ENCODE peak calls at places on chromosomes 5 and 9, in nine cellular contexts. One of them, this sample, is unnamed.

GRCh38 chr5:181186902-181187499 is 18.0 kb downstream of the TRIM7 start:
- DNase-seq in PC-3: peak
- DNase-seq in suprapubic skin: no peak
- DNase-seq in amniotic stem cell: no peak
- DNase-seq in activated T-cell treated with anti-CD3 and anti-CD28 coated beads for 4 hours: no peak
- DNase-seq in GM12864: no peak
- DNase-seq in activated CD4-positive, CD25-positive, alpha-beta regulatory T cell treated with anti-CD3 and anti-CD28 coated beads, Interleukin-2, amount 50 U/mL, for 72 hours: no peak
- DNase-seq in EH: no peak
- DNase-seq in activated CD8-positive, alpha-beta memory T cell treated with anti-CD3 and anti-CD28 coated beads, Interleukin-2, amount 50 U/mL, for 48 hours: no peak
- DNase-seq in this sample: no peak

GRCh38 chr9:35923927-35924763 is 14.9 kb downstream of the SPAAR start:
- DNase-seq in activated T-cell treated with anti-CD3 and anti-CD28 coated beads for 4 hours: no peak
- DNase-seq in amniotic stem cell: peak
- DNase-seq in activated CD8-positive, alpha-beta memory T cell treated with anti-CD3 and anti-CD28 coated beads, Interleukin-2, amount 50 U/mL, for 48 hours: no peak
- DNase-seq in EH: peak
- DNase-seq in activated CD4-positive, CD25-positive, alpha-beta regulatory T cell treated with anti-CD3 and anti-CD28 coated beads, Interleukin-2, amount 50 U/mL, for 72 hours: no peak
- DNase-seq in suprapubic skin: no peak
- DNase-seq in GM12864: no peak
- DNase-seq in PC-3: peak
- DNase-seq in this sample: no peak

GRCh38 chr5:111776903-111777302 is 19.9 kb upstream of the NREP start:
- DNase-seq in activated CD4-positive, CD25-positive, alpha-beta regulatory T cell treated with anti-CD3 and anti-CD28 coated beads, Interleukin-2, amount 50 U/mL, for 72 hours: no peak
- DNase-seq in PC-3: no peak
- DNase-seq in suprapubic skin: no peak
- DNase-seq in amniotic stem cell: no peak
- DNase-seq in GM12864: no peak
- DNase-seq in EH: no peak
- DNase-seq in activated T-cell treated with anti-CD3 and anti-CD28 coated beads for 4 hours: no peak
- DNase-seq in activated CD8-positive, alpha-beta memory T cell treated with anti-CD3 and anti-CD28 coated beads, Interleukin-2, amount 50 U/mL, for 48 hours: no peak
- DNase-seq in this sample: no peak

GRCh38 chr9:130078547-130078946 is 24.8 kb downstream of the GPR107 start:
- DNase-seq in GM12864: no peak
- DNase-seq in PC-3: no peak
- DNase-seq in activated T-cell treated with anti-CD3 and anti-CD28 coated beads for 4 hours: no peak
- DNase-seq in activated CD4-positive, CD25-positive, alpha-beta regulatory T cell treated with anti-CD3 and anti-CD28 coated beads, Interleukin-2, amount 50 U/mL, for 72 hours: no peak
- DNase-seq in suprapubic skin: no peak
- DNase-seq in EH: no peak
- DNase-seq in activated CD8-positive, alpha-beta memory T cell treated with anti-CD3 and anti-CD28 coated beads, Interleukin-2, amount 50 U/mL, for 48 hours: no peak
- DNase-seq in amniotic stem cell: no peak
- DNase-seq in this sample: no peak

GRCh38 chr9:134138292-134138691 is 2.4 kb downstream of the WDR5 start:
- DNase-seq in activated CD4-positive, CD25-positive, alpha-beta regulatory T cell treated with anti-CD3 and anti-CD28 coated beads, Interleukin-2, amount 50 U/mL, for 72 hours: no peak
- DNase-seq in amniotic stem cell: no peak
- DNase-seq in suprapubic skin: no peak
- DNase-seq in PC-3: no peak
- DNase-seq in activated T-cell treated with anti-CD3 and anti-CD28 coated beads for 4 hours: no peak
- DNase-seq in EH: no peak
- DNase-seq in activated CD8-positive, alpha-beta memory T cell treated with anti-CD3 and anti-CD28 coated beads, Interleukin-2, amount 50 U/mL, for 48 hours: no peak
- DNase-seq in GM12864: no peak
- DNase-seq in this sample: no peak

GRCh38 chr9:13941686-13942085 is 372.3 kb downstream of the NFIB start:
- DNase-seq in PC-3: peak
- DNase-seq in activated CD4-positive, CD25-positive, alpha-beta regulatory T cell treated with anti-CD3 and anti-CD28 coated beads, Interleukin-2, amount 50 U/mL, for 72 hours: no peak
- DNase-seq in amniotic stem cell: no peak
- DNase-seq in activated CD8-positive, alpha-beta memory T cell treated with anti-CD3 and anti-CD28 coated beads, Interleukin-2, amount 50 U/mL, for 48 hours: no peak
- DNase-seq in EH: peak
- DNase-seq in GM12864: no peak
- DNase-seq in activated T-cell treated with anti-CD3 and anti-CD28 coated beads for 4 hours: no peak
- DNase-seq in suprapubic skin: no peak
- DNase-seq in this sample: no peak

GRCh38 chr5:143498821-143499220 is 95.3 kb upstream of the NR3C1 start:
- DNase-seq in GM12864: no peak
- DNase-seq in activated CD8-positive, alpha-beta memory T cell treated with anti-CD3 and anti-CD28 coated beads, Interleukin-2, amount 50 U/mL, for 48 hours: no peak
- DNase-seq in suprapubic skin: no peak
- DNase-seq in activated T-cell treated with anti-CD3 and anti-CD28 coated beads for 4 hours: no peak
- DNase-seq in amniotic stem cell: no peak
- DNase-seq in EH: no peak
- DNase-seq in activated CD4-positive, CD25-positive, alpha-beta regulatory T cell treated with anti-CD3 and anti-CD28 coated beads, Interleukin-2, amount 50 U/mL, for 72 hours: no peak
- DNase-seq in PC-3: no peak
- DNase-seq in this sample: no peak

GRCh38 chr5:124524552-124525232 is 221.7 kb downstream of the ZNF608 start:
- DNase-seq in activated CD4-positive, CD25-positive, alpha-beta regulatory T cell treated with anti-CD3 and anti-CD28 coated beads, Interleukin-2, amount 50 U/mL, for 72 hours: no peak
- DNase-seq in activated T-cell treated with anti-CD3 and anti-CD28 coated beads for 4 hours: no peak
- DNase-seq in activated CD8-positive, alpha-beta memory T cell treated with anti-CD3 and anti-CD28 coated beads, Interleukin-2, amount 50 U/mL, for 48 hours: no peak
- DNase-seq in EH: no peak
- DNase-seq in amniotic stem cell: no peak
- DNase-seq in GM12864: peak
- DNase-seq in suprapubic skin: no peak
- DNase-seq in PC-3: no peak
- DNase-seq in this sample: no peak

GRCh38 chr5:175741556-175741955 is 83.7 kb downstream of the HRH2 start:
- DNase-seq in EH: no peak
- DNase-seq in activated CD4-positive, CD25-positive, alpha-beta regulatory T cell treated with anti-CD3 and anti-CD28 coated beads, Interleukin-2, amount 50 U/mL, for 72 hours: no peak
- DNase-seq in amniotic stem cell: no peak
- DNase-seq in activated T-cell treated with anti-CD3 and anti-CD28 coated beads for 4 hours: no peak
- DNase-seq in PC-3: no peak
- DNase-seq in activated CD8-positive, alpha-beta memory T cell treated with anti-CD3 and anti-CD28 coated beads, Interleukin-2, amount 50 U/mL, for 48 hours: peak
- DNase-seq in GM12864: no peak
- DNase-seq in suprapubic skin: no peak
- DNase-seq in this sample: peak

GRCh38 chr5:33794550-33795300 is 97.1 kb downstream of the ADAMTS12 start:
- DNase-seq in activated CD4-positive, CD25-positive, alpha-beta regulatory T cell treated with anti-CD3 and anti-CD28 coated beads, Interleukin-2, amount 50 U/mL, for 72 hours: no peak
- DNase-seq in activated CD8-positive, alpha-beta memory T cell treated with anti-CD3 and anti-CD28 coated beads, Interleukin-2, amount 50 U/mL, for 48 hours: no peak
- DNase-seq in EH: peak
- DNase-seq in suprapubic skin: no peak
- DNase-seq in activated T-cell treated with anti-CD3 and anti-CD28 coated beads for 4 hours: no peak
- DNase-seq in amniotic stem cell: no peak
- DNase-seq in GM12864: no peak
- DNase-seq in PC-3: peak
- DNase-seq in this sample: no peak

GRCh38 chr5:136511046-136511445 is 145.7 kb upstream of the TRPC7 start:
- DNase-seq in suprapubic skin: no peak
- DNase-seq in activated CD8-positive, alpha-beta memory T cell treated with anti-CD3 and anti-CD28 coated beads, Interleukin-2, amount 50 U/mL, for 48 hours: no peak
- DNase-seq in EH: no peak
- DNase-seq in amniotic stem cell: no peak
- DNase-seq in activated T-cell treated with anti-CD3 and anti-CD28 coated beads for 4 hours: no peak
- DNase-seq in activated CD4-positive, CD25-positive, alpha-beta regulatory T cell treated with anti-CD3 and anti-CD28 coated beads, Interleukin-2, amount 50 U/mL, for 72 hours: no peak
- DNase-seq in PC-3: no peak
- DNase-seq in GM12864: no peak
- DNase-seq in this sample: no peak

GRCh38 chr5:76690704-76691469 is 25.0 kb upstream of the F2R start:
- DNase-seq in PC-3: peak
- DNase-seq in activated T-cell treated with anti-CD3 and anti-CD28 coated beads for 4 hours: no peak
- DNase-seq in activated CD4-positive, CD25-positive, alpha-beta regulatory T cell treated with anti-CD3 and anti-CD28 coated beads, Interleukin-2, amount 50 U/mL, for 72 hours: no peak
- DNase-seq in EH: peak
- DNase-seq in GM12864: no peak
- DNase-seq in suprapubic skin: no peak
- DNase-seq in activated CD8-positive, alpha-beta memory T cell treated with anti-CD3 and anti-CD28 coated beads, Interleukin-2, amount 50 U/mL, for 48 hours: no peak
- DNase-seq in amniotic stem cell: no peak
- DNase-seq in this sample: no peak

GRCh38 chr9:12094051-12094450 is 599.1 kb upstream of the TYRP1 start:
- DNase-seq in GM12864: no peak
- DNase-seq in activated CD4-positive, CD25-positive, alpha-beta regulatory T cell treated with anti-CD3 and anti-CD28 coated beads, Interleukin-2, amount 50 U/mL, for 72 hours: no peak
- DNase-seq in EH: no peak
- DNase-seq in amniotic stem cell: no peak
- DNase-seq in activated CD8-positive, alpha-beta memory T cell treated with anti-CD3 and anti-CD28 coated beads, Interleukin-2, amount 50 U/mL, for 48 hours: no peak
- DNase-seq in PC-3: peak
- DNase-seq in activated T-cell treated with anti-CD3 and anti-CD28 coated beads for 4 hours: no peak
- DNase-seq in suprapubic skin: no peak
- DNase-seq in this sample: no peak

GRCh38 chr9:123099548-123099947 is 66.1 kb downstream of the GPR21 start:
- DNase-seq in PC-3: no peak
- DNase-seq in activated CD8-positive, alpha-beta memory T cell treated with anti-CD3 and anti-CD28 coated beads, Interleukin-2, amount 50 U/mL, for 48 hours: no peak
- DNase-seq in EH: no peak
- DNase-seq in activated T-cell treated with anti-CD3 and anti-CD28 coated beads for 4 hours: no peak
- DNase-seq in amniotic stem cell: no peak
- DNase-seq in activated CD4-positive, CD25-positive, alpha-beta regulatory T cell treated with anti-CD3 and anti-CD28 coated beads, Interleukin-2, amount 50 U/mL, for 72 hours: no peak
- DNase-seq in GM12864: no peak
- DNase-seq in suprapubic skin: no peak
- DNase-seq in this sample: no peak

GRCh38 chr9:69746859-69747560 is 12.8 kb downstream of the PTAR1 start:
- DNase-seq in activated T-cell treated with anti-CD3 and anti-CD28 coated beads for 4 hours: no peak
- DNase-seq in GM12864: no peak
- DNase-seq in amniotic stem cell: no peak
- DNase-seq in suprapubic skin: no peak
- DNase-seq in EH: no peak
- DNase-seq in PC-3: no peak
- DNase-seq in activated CD4-positive, CD25-positive, alpha-beta regulatory T cell treated with anti-CD3 and anti-CD28 coated beads, Interleukin-2, amount 50 U/mL, for 72 hours: no peak
- DNase-seq in activated CD8-positive, alpha-beta memory T cell treated with anti-CD3 and anti-CD28 coated beads, Interleukin-2, amount 50 U/mL, for 48 hours: no peak
- DNase-seq in this sample: no peak

GRCh38 chr9:94623253-94623652 is 16.1 kb downstream of the FBP1 start:
- DNase-seq in GM12864: no peak
- DNase-seq in activated CD8-positive, alpha-beta memory T cell treated with anti-CD3 and anti-CD28 coated beads, Interleukin-2, amount 50 U/mL, for 48 hours: peak
- DNase-seq in activated T-cell treated with anti-CD3 and anti-CD28 coated beads for 4 hours: no peak
- DNase-seq in suprapubic skin: no peak
- DNase-seq in PC-3: no peak
- DNase-seq in EH: peak
- DNase-seq in activated CD4-positive, CD25-positive, alpha-beta regulatory T cell treated with anti-CD3 and anti-CD28 coated beads, Interleukin-2, amount 50 U/mL, for 72 hours: peak
- DNase-seq in amniotic stem cell: no peak
- DNase-seq in this sample: no peak

GRCh38 chr5:107670028-107670926 is 460 bp downstream of the EFNA5 start:
- DNase-seq in activated CD4-positive, CD25-positive, alpha-beta regulatory T cell treated with anti-CD3 and anti-CD28 coated beads, Interleukin-2, amount 50 U/mL, for 72 hours: no peak
- DNase-seq in PC-3: peak
- DNase-seq in GM12864: no peak
- DNase-seq in activated CD8-positive, alpha-beta memory T cell treated with anti-CD3 and anti-CD28 coated beads, Interleukin-2, amount 50 U/mL, for 48 hours: peak
- DNase-seq in suprapubic skin: peak
- DNase-seq in amniotic stem cell: peak
- DNase-seq in activated T-cell treated with anti-CD3 and anti-CD28 coated beads for 4 hours: no peak
- DNase-seq in EH: peak
- DNase-seq in this sample: peak

GRCh38 chr9:32580631-32581300 is 7.8 kb upstream of the NDUFB6 start:
- DNase-seq in activated CD4-positive, CD25-positive, alpha-beta regulatory T cell treated with anti-CD3 and anti-CD28 coated beads, Interleukin-2, amount 50 U/mL, for 72 hours: no peak
- DNase-seq in PC-3: no peak
- DNase-seq in amniotic stem cell: no peak
- DNase-seq in activated CD8-positive, alpha-beta memory T cell treated with anti-CD3 and anti-CD28 coated beads, Interleukin-2, amount 50 U/mL, for 48 hours: no peak
- DNase-seq in activated T-cell treated with anti-CD3 and anti-CD28 coated beads for 4 hours: no peak
- DNase-seq in EH: no peak
- DNase-seq in GM12864: no peak
- DNase-seq in suprapubic skin: no peak
- DNase-seq in this sample: no peak

GRCh38 chr9:107138261-107138992 is 144.7 kb upstream of the RAD23B start:
- DNase-seq in suprapubic skin: no peak
- DNase-seq in EH: peak
- DNase-seq in GM12864: no peak
- DNase-seq in activated CD4-positive, CD25-positive, alpha-beta regulatory T cell treated with anti-CD3 and anti-CD28 coated beads, Interleukin-2, amount 50 U/mL, for 72 hours: no peak
- DNase-seq in amniotic stem cell: no peak
- DNase-seq in PC-3: no peak
- DNase-seq in activated CD8-positive, alpha-beta memory T cell treated with anti-CD3 and anti-CD28 coated beads, Interleukin-2, amount 50 U/mL, for 48 hours: no peak
- DNase-seq in activated T-cell treated with anti-CD3 and anti-CD28 coated beads for 4 hours: no peak
- DNase-seq in this sample: no peak

GRCh38 chr9:101462558-101462957 is 27.0 kb upstream of the ALDOB start:
- DNase-seq in GM12864: no peak
- DNase-seq in suprapubic skin: no peak
- DNase-seq in PC-3: no peak
- DNase-seq in EH: peak
- DNase-seq in amniotic stem cell: peak
- DNase-seq in activated CD8-positive, alpha-beta memory T cell treated with anti-CD3 and anti-CD28 coated beads, Interleukin-2, amount 50 U/mL, for 48 hours: no peak
- DNase-seq in activated CD4-positive, CD25-positive, alpha-beta regulatory T cell treated with anti-CD3 and anti-CD28 coated beads, Interleukin-2, amount 50 U/mL, for 72 hours: no peak
- DNase-seq in activated T-cell treated with anti-CD3 and anti-CD28 coated beads for 4 hours: no peak
- DNase-seq in this sample: no peak

GRCh38 chr5:132221781-132222648 is 5.6 kb downstream of the P4HA2 start:
- DNase-seq in EH: peak
- DNase-seq in activated CD8-positive, alpha-beta memory T cell treated with anti-CD3 and anti-CD28 coated beads, Interleukin-2, amount 50 U/mL, for 48 hours: no peak
- DNase-seq in activated CD4-positive, CD25-positive, alpha-beta regulatory T cell treated with anti-CD3 and anti-CD28 coated beads, Interleukin-2, amount 50 U/mL, for 72 hours: no peak
- DNase-seq in suprapubic skin: no peak
- DNase-seq in GM12864: no peak
- DNase-seq in activated T-cell treated with anti-CD3 and anti-CD28 coated beads for 4 hours: no peak
- DNase-seq in amniotic stem cell: no peak
- DNase-seq in PC-3: no peak
- DNase-seq in this sample: no peak

GRCh38 chr5:1252681-1253080 is 27.5 kb downstream of the SLC6A18 start:
- DNase-seq in PC-3: no peak
- DNase-seq in amniotic stem cell: no peak
- DNase-seq in activated CD8-positive, alpha-beta memory T cell treated with anti-CD3 and anti-CD28 coated beads, Interleukin-2, amount 50 U/mL, for 48 hours: no peak
- DNase-seq in activated CD4-positive, CD25-positive, alpha-beta regulatory T cell treated with anti-CD3 and anti-CD28 coated beads, Interleukin-2, amount 50 U/mL, for 72 hours: no peak
- DNase-seq in EH: no peak
- DNase-seq in suprapubic skin: no peak
- DNase-seq in activated T-cell treated with anti-CD3 and anti-CD28 coated beads for 4 hours: no peak
- DNase-seq in GM12864: no peak
- DNase-seq in this sample: no peak

GRCh38 chr9:83665576-83666200 is 42.1 kb downstream of the UBQLN1 start:
- DNase-seq in activated CD8-positive, alpha-beta memory T cell treated with anti-CD3 and anti-CD28 coated beads, Interleukin-2, amount 50 U/mL, for 48 hours: no peak
- DNase-seq in activated CD4-positive, CD25-positive, alpha-beta regulatory T cell treated with anti-CD3 and anti-CD28 coated beads, Interleukin-2, amount 50 U/mL, for 72 hours: no peak
- DNase-seq in PC-3: no peak
- DNase-seq in amniotic stem cell: no peak
- DNase-seq in GM12864: no peak
- DNase-seq in activated T-cell treated with anti-CD3 and anti-CD28 coated beads for 4 hours: no peak
- DNase-seq in suprapubic skin: no peak
- DNase-seq in EH: no peak
- DNase-seq in this sample: no peak

GRCh38 chr5:113345261-113345940 is 89.4 kb downstream of the TSSK1B start:
- DNase-seq in PC-3: peak
- DNase-seq in suprapubic skin: no peak
- DNase-seq in amniotic stem cell: no peak
- DNase-seq in EH: no peak
- DNase-seq in activated CD8-positive, alpha-beta memory T cell treated with anti-CD3 and anti-CD28 coated beads, Interleukin-2, amount 50 U/mL, for 48 hours: no peak
- DNase-seq in GM12864: no peak
- DNase-seq in activated CD4-positive, CD25-positive, alpha-beta regulatory T cell treated with anti-CD3 and anti-CD28 coated beads, Interleukin-2, amount 50 U/mL, for 72 hours: no peak
- DNase-seq in activated T-cell treated with anti-CD3 and anti-CD28 coated beads for 4 hours: no peak
- DNase-seq in this sample: no peak

GRCh38 chr9:88773627-88774244 is 217.5 kb upstream of the S1PR3 start:
- DNase-seq in PC-3: no peak
- DNase-seq in GM12864: no peak
- DNase-seq in EH: peak
- DNase-seq in suprapubic skin: no peak
- DNase-seq in activated CD4-positive, CD25-positive, alpha-beta regulatory T cell treated with anti-CD3 and anti-CD28 coated beads, Interleukin-2, amount 50 U/mL, for 72 hours: no peak
- DNase-seq in amniotic stem cell: no peak
- DNase-seq in activated T-cell treated with anti-CD3 and anti-CD28 coated beads for 4 hours: no peak
- DNase-seq in activated CD8-positive, alpha-beta memory T cell treated with anti-CD3 and anti-CD28 coated beads, Interleukin-2, amount 50 U/mL, for 48 hours: no peak
- DNase-seq in this sample: no peak

GRCh38 chr9:89864257-89864656 is 259.4 kb downstream of the GADD45G start:
- DNase-seq in activated CD8-positive, alpha-beta memory T cell treated with anti-CD3 and anti-CD28 coated beads, Interleukin-2, amount 50 U/mL, for 48 hours: no peak
- DNase-seq in EH: no peak
- DNase-seq in suprapubic skin: no peak
- DNase-seq in PC-3: no peak
- DNase-seq in amniotic stem cell: no peak
- DNase-seq in activated CD4-positive, CD25-positive, alpha-beta regulatory T cell treated with anti-CD3 and anti-CD28 coated beads, Interleukin-2, amount 50 U/mL, for 72 hours: no peak
- DNase-seq in GM12864: no peak
- DNase-seq in activated T-cell treated with anti-CD3 and anti-CD28 coated beads for 4 hours: no peak
- DNase-seq in this sample: no peak

GRCh38 chr5:139390639-139391569 is 1.2 kb upstream of the MZB1 start:
- DNase-seq in activated T-cell treated with anti-CD3 and anti-CD28 coated beads for 4 hours: no peak
- DNase-seq in PC-3: peak
- DNase-seq in activated CD4-positive, CD25-positive, alpha-beta regulatory T cell treated with anti-CD3 and anti-CD28 coated beads, Interleukin-2, amount 50 U/mL, for 72 hours: no peak
- DNase-seq in activated CD8-positive, alpha-beta memory T cell treated with anti-CD3 and anti-CD28 coated beads, Interleukin-2, amount 50 U/mL, for 48 hours: no peak
- DNase-seq in GM12864: no peak
- DNase-seq in EH: no peak
- DNase-seq in suprapubic skin: peak
- DNase-seq in amniotic stem cell: no peak
- DNase-seq in this sample: no peak

GRCh38 chr5:68273717-68274409 is 58.3 kb downstream of the PIK3R1 start:
- DNase-seq in activated CD8-positive, alpha-beta memory T cell treated with anti-CD3 and anti-CD28 coated beads, Interleukin-2, amount 50 U/mL, for 48 hours: no peak
- DNase-seq in EH: no peak
- DNase-seq in PC-3: no peak
- DNase-seq in GM12864: no peak
- DNase-seq in activated T-cell treated with anti-CD3 and anti-CD28 coated beads for 4 hours: no peak
- DNase-seq in amniotic stem cell: no peak
- DNase-seq in suprapubic skin: no peak
- DNase-seq in activated CD4-positive, CD25-positive, alpha-beta regulatory T cell treated with anti-CD3 and anti-CD28 coated beads, Interleukin-2, amount 50 U/mL, for 72 hours: no peak
- DNase-seq in this sample: no peak

GRCh38 chr5:67243349-67243748 is 46.8 kb upstream of the CD180 start:
- DNase-seq in activated CD8-positive, alpha-beta memory T cell treated with anti-CD3 and anti-CD28 coated beads, Interleukin-2, amount 50 U/mL, for 48 hours: no peak
- DNase-seq in activated T-cell treated with anti-CD3 and anti-CD28 coated beads for 4 hours: no peak
- DNase-seq in amniotic stem cell: no peak
- DNase-seq in PC-3: no peak
- DNase-seq in activated CD4-positive, CD25-positive, alpha-beta regulatory T cell treated with anti-CD3 and anti-CD28 coated beads, Interleukin-2, amount 50 U/mL, for 72 hours: no peak
- DNase-seq in GM12864: no peak
- DNase-seq in EH: no peak
- DNase-seq in suprapubic skin: no peak
- DNase-seq in this sample: no peak

GRCh38 chr9:71895122-71895521 is 15.9 kb downstream of the ABHD17B start:
- DNase-seq in activated T-cell treated with anti-CD3 and anti-CD28 coated beads for 4 hours: no peak
- DNase-seq in suprapubic skin: no peak
- DNase-seq in GM12864: no peak
- DNase-seq in PC-3: no peak
- DNase-seq in activated CD8-positive, alpha-beta memory T cell treated with anti-CD3 and anti-CD28 coated beads, Interleukin-2, amount 50 U/mL, for 48 hours: no peak
- DNase-seq in activated CD4-positive, CD25-positive, alpha-beta regulatory T cell treated with anti-CD3 and anti-CD28 coated beads, Interleukin-2, amount 50 U/mL, for 72 hours: no peak
- DNase-seq in EH: peak
- DNase-seq in amniotic stem cell: no peak
- DNase-seq in this sample: no peak

GRCh38 chr5:173878224-173878967 is 9.8 kb upstream of the CPEB4 start:
- DNase-seq in PC-3: no peak
- DNase-seq in amniotic stem cell: no peak
- DNase-seq in EH: no peak
- DNase-seq in suprapubic skin: no peak
- DNase-seq in activated T-cell treated with anti-CD3 and anti-CD28 coated beads for 4 hours: no peak
- DNase-seq in activated CD4-positive, CD25-positive, alpha-beta regulatory T cell treated with anti-CD3 and anti-CD28 coated beads, Interleukin-2, amount 50 U/mL, for 72 hours: no peak
- DNase-seq in GM12864: no peak
- DNase-seq in activated CD8-positive, alpha-beta memory T cell treated with anti-CD3 and anti-CD28 coated beads, Interleukin-2, amount 50 U/mL, for 48 hours: no peak
- DNase-seq in this sample: no peak